ENCODE peak calls at places on chromosomes 6 and 20, in six cellular contexts. Q, C, M, N, Y and K are unnamed samples.

GRCh38 chr6:57226221-57226620 is 4.1 kb upstream of the RAB23 start:
- DNase-seq in Q (no peak), C (no peak), M (no peak), N (no peak), Y (no peak), K (no peak)

GRCh38 chr6:52133326-52133725 is 45.9 kb upstream of the PKHD1 start:
- DNase-seq in Q (no peak), C (no peak), M (no peak), N (no peak), Y (no peak), K (no peak)

GRCh38 chr20:47453167-47453782 is 48.4 kb upstream of the NCOA3 start:
- DNase-seq in Q (no peak), C (peak), M (peak), N (no peak), Y (peak), K (no peak)

GRCh38 chr6:17032595-17033591 is 69.0 kb upstream of the STMND1 start:
- DNase-seq in Q (peak), C (no peak), M (peak), N (peak), Y (peak), K (no peak)

GRCh38 chr20:17832236-17832635 is 132.5 kb downstream of the BANF2 start:
- DNase-seq in Q (no peak), C (no peak), M (no peak), N (no peak), Y (no peak), K (no peak)

GRCh38 chr6:43742285-43742684 is 27.7 kb upstream of the VEGFA start:
- DNase-seq in Q (no peak), C (no peak), M (no peak), N (peak), Y (no peak), K (no peak)

GRCh38 chr6:28683945-28684538 is 158.4 kb downstream of the GPX5 start:
- DNase-seq in Q (no peak), C (no peak), M (peak), N (no peak), Y (peak), K (no peak)

GRCh38 chr20:47659904-47660601 is 125.2 kb downstream of the SULF2 start:
- DNase-seq in Q (no peak), C (no peak), M (no peak), N (no peak), Y (no peak), K (no peak)

GRCh38 chr6:107956586-107957164 is 1.3 kb downstream of the SEC63 start:
- DNase-seq in Q (no peak), C (no peak), M (no peak), N (no peak), Y (peak), K (no peak)

GRCh38 chr6:31702421-31702818 is 704 bp downstream of the ABHD16A start:
- DNase-seq in Q (no peak), C (peak), M (no peak), N (no peak), Y (no peak), K (no peak)

GRCh38 chr6:1436334-1437306 is 47.2 kb downstream of the FOXF2 start:
- DNase-seq in Q (peak), C (peak), M (peak), N (no peak), Y (peak), K (peak)

GRCh38 chr6:39924283-39924682 is 10.0 kb downstream of the MOCS1 start:
- DNase-seq in Q (no peak), C (no peak), M (no peak), N (peak), Y (no peak), K (no peak)

GRCh38 chr20:50628326-50628725 is 63.0 kb downstream of the RIPOR3 start:
- DNase-seq in Q (no peak), C (no peak), M (no peak), N (no peak), Y (no peak), K (no peak)

GRCh38 chr20:34983995-34984735 is 28.5 kb downstream of the MYH7B start:
- DNase-seq in Q (no peak), C (no peak), M (no peak), N (no peak), Y (no peak), K (no peak)

GRCh38 chr6:20350215-20350614 is 51.5 kb upstream of the E2F3 start:
- DNase-seq in Q (no peak), C (no peak), M (no peak), N (no peak), Y (no peak), K (no peak)

GRCh38 chr6:2630362-2630761 is 120.4 kb downstream of the MYLK4 start:
- DNase-seq in Q (peak), C (no peak), M (peak), N (peak), Y (peak), K (no peak)

GRCh38 chr6:99330159-99330558 is 19.3 kb downstream of the FAXC start:
- DNase-seq in Q (peak), C (peak), M (peak), N (no peak), Y (peak), K (no peak)

GRCh38 chr6:122416825-122417224 is 17.4 kb downstream of the HSF2 start:
- DNase-seq in Q (no peak), C (no peak), M (no peak), N (no peak), Y (no peak), K (no peak)

GRCh38 chr6:159759645-159760044 is 2.2 kb upstream of the ACAT2 start:
- DNase-seq in Q (no peak), C (no peak), M (no peak), N (no peak), Y (no peak), K (no peak)

GRCh38 chr6:167469655-167470054 is 144.8 kb downstream of the TTLL2 start:
- DNase-seq in Q (no peak), C (no peak), M (no peak), N (no peak), Y (no peak), K (peak)

GRCh38 chr6:79586548-79586947 is 44.6 kb upstream of the SH3BGRL2 start:
- DNase-seq in Q (no peak), C (no peak), M (no peak), N (no peak), Y (peak), K (no peak)

GRCh38 chr20:7003598-7003997 is 236.1 kb downstream of the BMP2 start:
- DNase-seq in Q (no peak), C (no peak), M (no peak), N (no peak), Y (no peak), K (no peak)

GRCh38 chr6:17086469-17086868 is 15.4 kb upstream of the STMND1 start:
- DNase-seq in Q (peak), C (peak), M (peak), N (no peak), Y (peak), K (no peak)

GRCh38 chr6:108946695-108947094 is 98.5 kb downstream of the ARMC2 start:
- DNase-seq in Q (no peak), C (no peak), M (no peak), N (no peak), Y (peak), K (no peak)

GRCh38 chr6:83192456-83192855 is 609 bp downstream of the PGM3 start:
- DNase-seq in Q (no peak), C (no peak), M (no peak), N (no peak), Y (peak), K (no peak)

GRCh38 chr20:4689224-4689623 is 32.5 kb upstream of the PRND start:
- DNase-seq in Q (no peak), C (no peak), M (no peak), N (no peak), Y (no peak), K (peak)

GRCh38 chr6:20473518-20473917 is 60.7 kb upstream of the CDKAL1 start:
- DNase-seq in Q (no peak), C (no peak), M (no peak), N (no peak), Y (no peak), K (no peak)

DNA sequence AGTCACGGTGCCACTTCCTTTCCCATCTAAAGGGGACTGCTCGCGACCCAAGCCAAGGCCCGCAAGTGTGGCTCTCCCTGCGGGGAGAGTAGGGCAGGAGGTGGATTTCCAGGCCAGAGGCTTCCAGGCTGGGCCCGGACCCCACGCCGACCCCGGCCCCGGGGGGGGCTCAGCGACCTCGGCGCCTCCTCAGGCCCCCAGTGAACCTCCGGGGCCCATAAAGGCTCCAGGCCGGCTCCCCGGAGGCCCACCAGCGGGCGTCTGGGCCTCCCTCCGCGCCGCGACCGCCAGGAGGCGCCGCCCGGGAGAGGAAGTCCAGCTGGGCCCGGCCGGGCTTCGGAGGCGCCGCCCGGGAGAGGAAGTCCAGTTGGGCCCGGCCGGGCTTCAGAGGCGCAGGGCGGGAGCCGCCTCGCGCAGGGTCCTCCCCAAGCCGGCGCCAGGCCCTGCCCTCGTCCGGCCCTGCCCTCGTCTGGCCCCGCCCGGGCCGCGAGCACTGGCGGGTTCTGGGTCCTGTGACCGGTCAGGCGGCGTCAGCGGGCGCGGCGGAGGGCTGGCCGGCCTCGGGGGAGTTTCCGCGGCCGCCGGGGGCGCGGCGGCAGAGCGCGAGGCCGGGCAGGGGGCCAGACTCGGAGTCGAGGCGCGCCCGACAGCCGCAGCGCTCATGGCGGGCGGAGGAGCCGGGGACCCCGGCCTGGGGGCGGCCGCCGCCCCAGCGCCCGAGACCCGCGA is at the start of gene RAB32:
- DNase-seq in Q (peak), C (peak), M (peak), N (peak), Y (peak), K (peak)
- TF ChIP-seq CTCF in Q (peak), C (peak), M (peak), N (peak), Y (peak), K (peak)

DNA sequence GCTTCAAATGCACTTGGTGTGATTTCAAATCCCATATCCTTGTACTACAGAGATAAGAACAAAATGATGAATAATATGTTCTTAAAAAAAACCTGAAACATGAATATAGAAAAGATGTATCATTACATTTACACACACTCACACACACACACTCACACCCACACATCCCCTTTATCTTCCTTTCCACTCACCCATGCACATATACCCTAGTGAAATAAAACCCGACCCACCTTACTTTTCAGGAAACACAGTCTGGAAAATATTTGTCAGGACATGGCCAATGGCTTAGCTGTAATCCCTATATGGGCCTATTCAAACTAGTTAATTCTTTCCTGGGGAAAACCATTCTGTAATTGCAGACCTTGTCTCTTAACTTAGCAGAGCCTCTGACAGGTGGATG is 60.8 kb upstream of the EDN1 start:
- DNase-seq in Q (no peak), C (no peak), M (no peak), N (no peak), Y (no peak), K (no peak)
- TF ChIP-seq CTCF in Q (no peak), C (no peak), M (no peak), N (no peak), Y (no peak), K (no peak)

DNA sequence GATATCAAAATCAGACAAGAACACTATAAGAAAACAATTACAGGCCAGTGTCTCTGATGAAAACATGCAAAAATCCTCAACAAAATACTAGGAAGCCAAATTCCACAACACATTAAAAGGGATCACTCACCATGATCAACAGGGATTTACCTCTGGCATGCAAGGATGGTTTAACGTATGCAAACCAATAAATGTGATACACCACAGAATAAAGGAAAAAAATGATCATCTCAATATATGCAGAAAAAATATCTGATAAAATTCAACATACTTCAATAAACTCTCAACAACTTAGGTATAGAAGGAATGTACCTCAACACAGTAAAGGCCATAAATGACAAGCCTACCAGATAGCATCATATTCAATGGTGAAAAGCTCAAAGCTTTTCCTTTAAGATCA is 66.6 kb downstream of the SHPRH start:
- DNase-seq in Q (no peak), C (no peak), M (no peak), N (no peak), Y (no peak), K (no peak)
- TF ChIP-seq CTCF in Q (no peak), C (no peak), M (no peak), N (no peak), Y (no peak), K (no peak)

DNA sequence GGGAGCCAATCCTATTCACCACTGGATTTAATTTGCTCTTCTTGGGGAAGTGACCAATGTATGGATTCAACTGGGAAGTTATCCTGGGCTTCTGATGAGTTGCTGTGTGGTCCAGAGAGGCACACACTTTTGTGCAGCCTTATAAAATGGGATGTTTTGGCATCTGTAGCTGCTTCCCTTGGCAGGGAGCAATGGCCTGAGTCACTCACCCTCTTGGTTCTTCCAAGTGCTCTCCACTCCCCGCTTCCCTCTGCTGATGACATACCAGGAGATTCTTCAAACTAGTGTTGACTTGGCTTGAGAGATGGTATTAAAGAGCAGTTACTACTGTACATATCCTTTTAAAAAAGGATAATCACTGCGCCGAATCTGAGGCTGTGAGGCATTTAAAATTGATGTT is 105.8 kb downstream of the JARID2 start:
- DNase-seq in Q (peak), C (no peak), M (peak), N (no peak), Y (peak), K (no peak)
- TF ChIP-seq CTCF in Q (no peak), C (no peak), M (no peak), N (no peak), Y (no peak), K (no peak)

GRCh38 chr6:81682858-81683257 is 69.6 kb downstream of the TENT5A start:
- DNase-seq in Q (no peak), C (no peak), M (no peak), N (no peak), Y (no peak), K (no peak)

GRCh38 chr6:81683928-81684327 is 68.6 kb downstream of the TENT5A start:
- DNase-seq in Q (no peak), C (no peak), M (no peak), N (no peak), Y (peak), K (no peak)

GRCh38 chr6:81682238-81682795 is 70.2 kb downstream of the TENT5A start:
- DNase-seq in Q (no peak), C (no peak), M (no peak), N (no peak), Y (no peak), K (no peak)
- TF ChIP-seq CTCF in Q (no peak), C (no peak), M (no peak), N (no peak), Y (no peak), K (no peak)

GRCh38 chr6:27188206-27188884 is 59.2 kb upstream of the PRSS16 start:
- DNase-seq in Q (peak), C (peak), M (peak), N (peak), Y (peak), K (no peak)

GRCh38 chr6:27183082-27183832 is 64.2 kb upstream of the PRSS16 start:
- DNase-seq in Q (no peak), C (no peak), M (no peak), N (no peak), Y (no peak), K (no peak)

DNA sequence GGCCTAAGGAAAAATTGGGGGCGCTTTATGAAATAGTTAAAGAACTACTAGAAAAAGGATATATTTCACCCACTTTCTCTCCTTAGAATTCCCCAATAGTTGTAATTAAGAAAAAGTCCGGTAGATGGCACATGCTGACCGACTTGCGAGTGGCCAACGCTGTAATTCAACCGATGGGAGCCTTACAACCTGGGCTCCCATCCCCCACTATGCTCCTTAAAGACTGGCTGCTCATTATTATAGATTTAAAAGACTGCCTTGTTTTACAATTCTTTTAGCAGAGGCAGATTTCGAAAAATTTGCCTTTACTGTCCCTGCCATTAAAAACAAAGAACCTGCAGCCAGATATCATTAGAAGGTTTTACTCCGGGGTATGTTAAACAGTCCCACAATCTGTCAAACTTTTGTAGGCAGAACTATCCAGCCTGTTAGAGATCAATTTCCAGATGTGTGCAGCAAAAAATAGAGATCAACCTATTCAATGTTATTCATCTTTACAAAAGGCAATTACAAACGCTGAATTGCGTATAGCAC is 58.5 kb upstream of the PRSS16 start:
- DNase-seq in Q (peak), C (peak), M (peak), N (no peak), Y (peak), K (no peak)
- TF ChIP-seq CTCF in Q (peak), C (peak), M (peak), N (peak), Y (peak), K (peak)

GRCh38 chr6:150897400-150897943 is 32.0 kb downstream of the MTHFD1L start:
- DNase-seq in Q (no peak), C (peak), M (no peak), N (peak), Y (no peak), K (no peak)

GRCh38 chr6:150895898-150896632 is 30.6 kb downstream of the MTHFD1L start:
- DNase-seq in Q (no peak), C (no peak), M (no peak), N (no peak), Y (no peak), K (no peak)

GRCh38 chr6:150894191-150894744 is 28.8 kb downstream of the MTHFD1L start:
- DNase-seq in Q (no peak), C (no peak), M (no peak), N (no peak), Y (no peak), K (no peak)

GRCh38 chr6:150891886-150892485 is 26.5 kb downstream of the MTHFD1L start:
- DNase-seq in Q (peak), C (peak), M (peak), N (no peak), Y (peak), K (peak)

GRCh38 chr6:150894935-150895686 is 29.6 kb downstream of the MTHFD1L start:
- DNase-seq in Q (peak), C (peak), M (no peak), N (peak), Y (peak), K (no peak)
- TF ChIP-seq CTCF in Q (no peak), C (no peak), M (no peak), N (no peak), Y (peak), K (peak)